ENCODE peak calls at places on chromosomes 12 and 14, in four cellular contexts. T is IMR-90, D is OCI-LY7, V is stomach. P is an unnamed sample. For H3K4me1, the result is how much of the 10 kb centered on the place peaks cover.

GRCh38 chr12:52285851-52286530 is 5.3 kb downstream of the KRT81 start:
- DNase-seq in V (peak), T (no peak), D (no peak), P (no peak)

GRCh38 chr12:52522346-52523011 is 2.3 kb upstream of the KRT5 start:
- DNase-seq in D (no peak), V (no peak), T (no peak), P (peak)

GRCh38 chr14:35300228-35300627 is 8.0 kb downstream of the PSMA6 start:
- DNase-seq in V (no peak), T (no peak), D (no peak), P (no peak)

GRCh38 chr14:81519200-81519998 is 14.3 kb downstream of the SEL1L start:
- DNase-seq in D (no peak), V (no peak), T (no peak), P (no peak)

GRCh38 chr14:25132734-25133422 is 82.9 kb upstream of the STXBP6 start:
- DNase-seq in D (peak), V (peak), T (peak), P (peak)

GRCh38 chr14:77322951-77323350 is 2.1 kb downstream of the GSTZ1 start:
- DNase-seq in T (no peak), V (no peak), D (no peak), P (no peak)

GRCh38 chr12:133129368-133130037 is 571 bp downstream of the ZNF891 start:
- DNase-seq in T (peak), D (peak), V (no peak), P (no peak)

GRCh38 chr14:54981698-54982097 is 45.2 kb downstream of the WDHD1 start:
- DNase-seq in T (peak), D (no peak), V (no peak), P (no peak)

GRCh38 chr14:69860221-69860620 is 19.0 kb upstream of the SMOC1 start:
- DNase-seq in D (no peak), T (no peak), V (no peak), P (no peak)

GRCh38 chr14:103142031-103142430 is 18.8 kb downstream of the TNFAIP2 start:
- DNase-seq in D (peak), T (no peak), V (no peak), P (peak)

GRCh38 chr12:123602651-123603195 is 824 bp downstream of the DDX55 start:
- DNase-seq in V (peak), D (peak), T (no peak), P (no peak)

GRCh38 chr12:132400011-132400641 is 70.7 kb upstream of the GALNT9 start:
- DNase-seq in D (no peak), V (no peak), T (no peak), P (no peak)

GRCh38 chr14:61403411-61403810 is 82.0 kb downstream of the PRKCH start:
- DNase-seq in D (no peak), T (no peak), V (no peak), P (no peak)

GRCh38 chr14:34059925-34060746 is 109.3 kb upstream of the EGLN3 start:
- DNase-seq in V (peak), T (peak), D (no peak), P (peak)

GRCh38 chr12:55700255-55701018 is 7.3 kb downstream of the ITGA7 start:
- DNase-seq in T (peak), V (no peak), D (no peak), P (no peak)

GRCh38 chr12:88944403-88944802 is 364.1 kb upstream of the KITLG start:
- DNase-seq in D (no peak), T (peak), V (no peak), P (no peak)

GRCh38 chr14:67360469-67361206 is 510 bp downstream of the EIF2S1 start:
- DNase-seq in T (no peak), D (no peak), V (no peak), P (no peak)

GRCh38 chr12:9760699-9761406 is at the start of gene CD69:
- DNase-seq in V (peak), D (peak), T (no peak), P (no peak)

GRCh38 chr12:118549506-118550109 is 173.3 kb downstream of the SUDS3 start:
- DNase-seq in V (no peak), D (no peak), T (no peak), P (no peak)

GRCh38 chr12:75960086-75960910 is 71.3 kb downstream of the PHLDA1 start:
- DNase-seq in V (peak), T (peak), D (peak), P (peak)

GRCh38 chr12:105561981-105562726 is 231.7 kb downstream of the C12orf75 start:
- DNase-seq in V (peak), T (peak), D (no peak), P (no peak)

GRCh38 chr14:103594265-103594664 is 31.5 kb downstream of the COA8 start:
- DNase-seq in D (no peak), V (no peak), T (peak), P (no peak)

DNA sequence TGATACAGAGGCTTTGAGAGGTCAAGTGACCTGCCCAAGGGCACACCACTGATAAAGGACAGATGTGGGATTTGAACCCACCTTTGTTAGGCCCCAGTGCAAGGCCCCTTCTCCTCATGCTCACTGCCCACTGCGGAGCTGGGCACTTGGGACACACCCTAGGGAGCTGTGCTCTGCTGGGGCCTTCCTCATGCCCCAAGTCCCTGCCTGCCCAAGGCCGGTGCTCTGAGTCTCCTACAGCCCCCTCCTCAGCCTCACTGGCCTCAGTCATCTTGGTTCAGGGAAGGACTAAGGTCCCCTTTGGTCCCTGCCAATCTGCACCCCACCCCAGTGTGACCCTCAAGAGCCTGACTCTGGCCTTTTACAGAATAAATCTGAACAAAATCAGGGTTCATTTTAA is 7.9 kb upstream of the OAS3 start:
- DNase-seq in T (no peak), V (no peak), D (no peak), P (no peak)
- H3K4me1 ChIP-seq in T (under half), V (under half), D (under half), P (under half)

GRCh38 chr14:20652996-20653975 is 11.8 kb upstream of the OR6S1 start:
- DNase-seq in T (peak), V (no peak), D (no peak), P (no peak)
- H3K4me3 ChIP-seq in T (no peak), V (no peak), D (no peak), P (no peak)

GRCh38 chr12:108727868-108728735 is 3.2 kb downstream of the CORO1C start:
- DNase-seq in T (no peak), D (no peak), V (no peak), P (no peak)
- H3K27ac ChIP-seq in T (peak), D (no peak), V (peak), P (no peak)

DNA sequence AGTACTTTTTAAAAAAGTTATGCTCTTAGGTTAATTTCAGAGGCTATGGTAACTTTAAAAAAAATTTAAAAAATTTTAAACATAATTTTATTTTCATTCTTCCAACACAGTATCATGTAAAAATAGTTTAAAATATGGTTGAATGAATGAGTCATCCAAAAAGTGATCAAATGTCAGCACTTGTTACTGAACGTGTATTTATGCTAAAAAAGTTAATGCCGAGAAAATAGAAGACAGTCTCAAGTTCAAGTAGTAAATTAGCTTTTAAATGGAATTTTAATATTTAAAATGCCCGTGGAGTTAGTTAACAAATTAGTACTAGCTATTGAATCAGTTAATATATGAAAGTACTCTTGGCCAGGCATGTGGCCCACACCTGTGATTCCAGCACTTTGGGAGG is 4.8 kb downstream of the AEBP2 start:
- DNase-seq in T (peak), D (no peak), V (no peak), P (no peak)
- H3K4me1 ChIP-seq in T (under half), D (under half), V (half or more), P (under half)

GRCh38 chr12:110279976-110280783 is 867 bp upstream of the ATP2A2 start:
- DNase-seq in T (peak), D (peak), V (peak), P (peak)

GRCh38 chr12:110280784-110281548 is at the start of gene ATP2A2:
- DNase-seq in D (peak), T (peak), V (peak), P (peak)

GRCh38 chr12:110277705-110278104 is 3.3 kb upstream of the ATP2A2 start:
- DNase-seq in T (no peak), D (no peak), V (no peak), P (no peak)

GRCh38 chr12:110278137-110278536 is 2.9 kb upstream of the ATP2A2 start:
- DNase-seq in D (no peak), V (no peak), T (no peak), P (no peak)

GRCh38 chr12:110279561-110279960 is 1.5 kb upstream of the ATP2A2 start:
- DNase-seq in V (no peak), T (no peak), D (no peak), P (no peak)
- H3K4me3 ChIP-seq in V (no peak), T (no peak), D (no peak), P (no peak)

GRCh38 chr12:101115326-101115725 is 94.7 kb downstream of the SLC5A8 start:
- DNase-seq in T (no peak), D (no peak), V (no peak), P (no peak)

GRCh38 chr12:101111441-101111840 is 98.6 kb downstream of the SLC5A8 start:
- DNase-seq in D (no peak), V (no peak), T (no peak), P (no peak)

GRCh38 chr12:101117842-101118241 is 92.2 kb downstream of the SLC5A8 start:
- DNase-seq in D (no peak), V (no peak), T (no peak), P (no peak)

GRCh38 chr12:101116911-101117310 is 93.1 kb downstream of the SLC5A8 start:
- DNase-seq in D (no peak), T (no peak), V (no peak), P (no peak)
- H3K27ac ChIP-seq in D (no peak), T (no peak), V (no peak), P (no peak)

DNA sequence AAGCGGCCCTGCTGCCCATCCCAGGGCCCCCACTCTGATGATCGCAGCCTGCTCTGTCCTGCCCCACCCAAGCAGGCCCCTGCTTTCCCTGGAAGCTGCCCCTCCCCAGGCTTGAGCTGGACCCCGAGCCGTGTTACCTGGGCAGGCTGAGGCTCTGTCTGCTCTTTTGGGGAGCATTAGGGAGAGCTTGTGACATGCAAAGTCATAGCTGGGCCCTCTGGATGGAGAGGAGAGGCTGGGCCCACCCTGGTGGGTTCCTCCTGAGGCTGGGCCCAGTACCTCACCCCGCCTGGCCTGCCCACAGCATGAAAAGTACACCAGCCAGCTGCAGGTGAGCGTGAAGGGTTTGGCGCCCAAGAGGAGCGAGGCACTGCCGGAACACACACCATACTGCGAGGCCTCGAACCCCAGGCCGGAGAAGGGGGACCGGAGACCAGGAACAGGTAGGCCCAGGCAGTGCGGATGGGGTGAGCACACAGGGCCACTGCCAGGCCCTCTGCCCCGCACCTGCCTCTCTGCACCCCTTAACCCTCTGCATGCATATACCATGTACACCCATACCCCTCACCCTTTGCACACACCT is 15.0 kb downstream of the CEP170B start:
- DNase-seq in D (no peak), V (no peak), T (no peak), P (no peak)
- H3K4me1 ChIP-seq in D (under half), V (under half), T (under half), P (under half)

DNA sequence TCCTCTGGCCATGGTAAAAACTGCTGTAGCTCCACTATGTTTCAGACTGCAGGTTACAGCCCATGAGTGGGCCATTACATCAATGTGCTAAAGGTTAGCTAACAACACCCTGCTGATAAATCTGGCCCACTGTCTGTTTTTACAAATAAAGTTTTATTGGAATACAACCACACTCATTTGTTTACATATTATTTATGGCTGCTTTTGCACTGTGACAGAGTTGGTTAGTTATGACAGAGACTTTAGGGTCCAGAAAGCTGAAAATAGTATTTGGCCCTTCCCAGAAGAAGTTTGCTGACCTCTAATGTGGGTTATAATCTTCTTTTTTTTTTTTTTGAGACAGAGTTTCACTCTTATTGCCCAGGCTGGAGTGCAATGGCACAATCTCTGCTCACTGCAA is 134.2 kb upstream of the PWP1 start:
- DNase-seq in V (no peak), D (no peak), T (no peak), P (no peak)
- H3K4me3 ChIP-seq in V (no peak), D (no peak), T (no peak), P (no peak)